ENCODE peak calls at places on chromosome 21, in seven cellular contexts. One of them, this sample, is unnamed.

GRCh38 chr21:44455524-44456206 is 355 bp downstream of the LRRC3 start:
- DNase-seq in activated naive CD4-positive, alpha-beta T cell: no peak
- DNase-seq in posterior vena cava: peak; percentile 84
- DNase-seq in GM12892: peak; percentile 50
- DNase-seq in T-helper 9 cell: peak; percentile 8
- DNase-seq in D721Med: peak; percentile 39
- DNase-seq in fibroblast of the conjunctiva: no peak
- DNase-seq in this sample: no peak

GRCh38 chr21:14353712-14354111 is 29.2 kb downstream of the HSPA13 start:
- DNase-seq in activated naive CD4-positive, alpha-beta T cell: no peak
- DNase-seq in posterior vena cava: no peak
- DNase-seq in GM12892: no peak
- DNase-seq in T-helper 9 cell: no peak
- DNase-seq in D721Med: no peak
- DNase-seq in fibroblast of the conjunctiva: no peak
- DNase-seq in this sample: no peak

GRCh38 chr21:20783611-20784010 is 214.6 kb upstream of the NCAM2 start:
- DNase-seq in activated naive CD4-positive, alpha-beta T cell: no peak
- DNase-seq in posterior vena cava: no peak
- DNase-seq in GM12892: no peak
- DNase-seq in T-helper 9 cell: no peak
- DNase-seq in D721Med: no peak
- DNase-seq in fibroblast of the conjunctiva: no peak
- DNase-seq in this sample: no peak

GRCh38 chr21:16302851-16303282 is 573.1 kb downstream of the USP25 start:
- DNase-seq in activated naive CD4-positive, alpha-beta T cell: no peak
- DNase-seq in posterior vena cava: peak; percentile 80
- DNase-seq in GM12892: no peak
- DNase-seq in T-helper 9 cell: no peak
- DNase-seq in D721Med: no peak
- DNase-seq in fibroblast of the conjunctiva: no peak
- DNase-seq in this sample: no peak

GRCh38 chr21:42309753-42310213 is 5.4 kb downstream of the TFF3 start:
- DNase-seq in activated naive CD4-positive, alpha-beta T cell: peak; percentile 72
- DNase-seq in posterior vena cava: no peak
- DNase-seq in GM12892: peak; percentile 62
- DNase-seq in T-helper 9 cell: peak; percentile 66
- DNase-seq in D721Med: peak; percentile 69
- DNase-seq in fibroblast of the conjunctiva: no peak
- DNase-seq in this sample: no peak

GRCh38 chr21:16125274-16125673 is 395.5 kb downstream of the USP25 start:
- DNase-seq in activated naive CD4-positive, alpha-beta T cell: no peak
- DNase-seq in posterior vena cava: no peak
- DNase-seq in GM12892: no peak
- DNase-seq in T-helper 9 cell: no peak
- DNase-seq in D721Med: no peak
- DNase-seq in fibroblast of the conjunctiva: peak; percentile 79
- DNase-seq in this sample: no peak

GRCh38 chr21:42352433-42353095 is 1.8 kb upstream of the TFF2 start:
- DNase-seq in activated naive CD4-positive, alpha-beta T cell: no peak
- DNase-seq in posterior vena cava: peak; percentile 68
- DNase-seq in GM12892: no peak
- DNase-seq in T-helper 9 cell: no peak
- DNase-seq in D721Med: no peak
- DNase-seq in fibroblast of the conjunctiva: no peak
- DNase-seq in this sample: no peak

GRCh38 chr21:44439211-44439600 is 16.1 kb upstream of the LRRC3 start:
- DNase-seq in activated naive CD4-positive, alpha-beta T cell: no peak
- DNase-seq in posterior vena cava: peak; percentile 56
- DNase-seq in GM12892: no peak
- DNase-seq in T-helper 9 cell: no peak
- DNase-seq in D721Med: no peak
- DNase-seq in fibroblast of the conjunctiva: no peak
- DNase-seq in this sample: no peak

GRCh38 chr21:35226960-35227741 is 178.0 kb upstream of the RUNX1 start:
- DNase-seq in activated naive CD4-positive, alpha-beta T cell: no peak
- DNase-seq in posterior vena cava: no peak
- DNase-seq in GM12892: no peak
- DNase-seq in T-helper 9 cell: peak; percentile 25
- DNase-seq in D721Med: no peak
- DNase-seq in fibroblast of the conjunctiva: no peak
- DNase-seq in this sample: no peak

GRCh38 chr21:38914531-38915385 is 109.0 kb downstream of the ETS2 start:
- DNase-seq in activated naive CD4-positive, alpha-beta T cell: no peak
- DNase-seq in posterior vena cava: no peak
- DNase-seq in GM12892: no peak
- DNase-seq in T-helper 9 cell: no peak
- DNase-seq in D721Med: no peak
- DNase-seq in fibroblast of the conjunctiva: no peak
- DNase-seq in this sample: no peak

GRCh38 chr21:17548262-17548661 is 35.4 kb downstream of the CXADR start:
- DNase-seq in activated naive CD4-positive, alpha-beta T cell: no peak
- DNase-seq in posterior vena cava: no peak
- DNase-seq in GM12892: no peak
- DNase-seq in T-helper 9 cell: no peak
- DNase-seq in D721Med: no peak
- DNase-seq in fibroblast of the conjunctiva: no peak
- DNase-seq in this sample: no peak

GRCh38 chr21:31310750-31311149 is 33.3 kb downstream of the TIAM1 start:
- DNase-seq in activated naive CD4-positive, alpha-beta T cell: no peak
- DNase-seq in posterior vena cava: no peak
- DNase-seq in GM12892: no peak
- DNase-seq in T-helper 9 cell: no peak
- DNase-seq in D721Med: no peak
- DNase-seq in fibroblast of the conjunctiva: no peak
- DNase-seq in this sample: no peak

GRCh38 chr21:15057290-15057689 is 7.5 kb downstream of the NRIP1 start:
- DNase-seq in activated naive CD4-positive, alpha-beta T cell: no peak
- DNase-seq in posterior vena cava: no peak
- DNase-seq in GM12892: no peak
- DNase-seq in T-helper 9 cell: no peak
- DNase-seq in D721Med: no peak
- DNase-seq in fibroblast of the conjunctiva: no peak
- DNase-seq in this sample: no peak

GRCh38 chr21:35011681-35012080 is 37.4 kb downstream of the RUNX1 start:
- DNase-seq in activated naive CD4-positive, alpha-beta T cell: no peak
- DNase-seq in posterior vena cava: no peak
- DNase-seq in GM12892: no peak
- DNase-seq in T-helper 9 cell: no peak
- DNase-seq in D721Med: no peak
- DNase-seq in fibroblast of the conjunctiva: no peak
- DNase-seq in this sample: no peak

GRCh38 chr21:41852929-41853320 is 26.2 kb downstream of the PRDM15 start:
- DNase-seq in activated naive CD4-positive, alpha-beta T cell: no peak
- DNase-seq in posterior vena cava: peak; percentile 38
- DNase-seq in GM12892: no peak
- DNase-seq in T-helper 9 cell: no peak
- DNase-seq in D721Med: no peak
- DNase-seq in fibroblast of the conjunctiva: no peak
- DNase-seq in this sample: no peak

GRCh38 chr21:38984982-38985422 is 179.3 kb downstream of the ETS2 start:
- DNase-seq in activated naive CD4-positive, alpha-beta T cell: no peak
- DNase-seq in posterior vena cava: peak; percentile 80
- DNase-seq in GM12892: no peak
- DNase-seq in T-helper 9 cell: no peak
- DNase-seq in D721Med: no peak
- DNase-seq in fibroblast of the conjunctiva: peak; percentile 89
- DNase-seq in this sample: no peak

GRCh38 chr21:15191342-15191741 is 126.5 kb upstream of the NRIP1 start:
- DNase-seq in activated naive CD4-positive, alpha-beta T cell: no peak
- DNase-seq in posterior vena cava: no peak
- DNase-seq in GM12892: no peak
- DNase-seq in T-helper 9 cell: no peak
- DNase-seq in D721Med: no peak
- DNase-seq in fibroblast of the conjunctiva: no peak
- DNase-seq in this sample: no peak

GRCh38 chr21:22575165-22575584 is 1577.0 kb downstream of the NCAM2 start:
- DNase-seq in activated naive CD4-positive, alpha-beta T cell: no peak
- DNase-seq in posterior vena cava: no peak
- DNase-seq in GM12892: no peak
- DNase-seq in T-helper 9 cell: no peak
- DNase-seq in D721Med: no peak
- DNase-seq in fibroblast of the conjunctiva: no peak
- DNase-seq in this sample: peak; percentile 19

GRCh38 chr21:31294691-31295090 is 49.4 kb downstream of the TIAM1 start:
- DNase-seq in activated naive CD4-positive, alpha-beta T cell: no peak
- DNase-seq in posterior vena cava: no peak
- DNase-seq in GM12892: no peak
- DNase-seq in T-helper 9 cell: no peak
- DNase-seq in D721Med: no peak
- DNase-seq in fibroblast of the conjunctiva: no peak
- DNase-seq in this sample: no peak

GRCh38 chr21:25887166-25887565 is 152.4 kb downstream of the GABPA start:
- DNase-seq in activated naive CD4-positive, alpha-beta T cell: no peak
- DNase-seq in posterior vena cava: no peak
- DNase-seq in GM12892: no peak
- DNase-seq in T-helper 9 cell: no peak
- DNase-seq in D721Med: no peak
- DNase-seq in fibroblast of the conjunctiva: no peak
- DNase-seq in this sample: no peak

GRCh38 chr21:29152936-29153335 is 22.5 kb downstream of the MAP3K7CL start:
- DNase-seq in activated naive CD4-positive, alpha-beta T cell: no peak
- DNase-seq in posterior vena cava: no peak
- DNase-seq in GM12892: no peak
- DNase-seq in T-helper 9 cell: no peak
- DNase-seq in D721Med: no peak
- DNase-seq in fibroblast of the conjunctiva: no peak
- DNase-seq in this sample: no peak

GRCh38 chr21:42056468-42056867 is 14.6 kb upstream of the UMODL1 start:
- DNase-seq in activated naive CD4-positive, alpha-beta T cell: no peak
- DNase-seq in posterior vena cava: peak; percentile 58
- DNase-seq in GM12892: no peak
- DNase-seq in T-helper 9 cell: no peak
- DNase-seq in D721Med: no peak
- DNase-seq in fibroblast of the conjunctiva: no peak
- DNase-seq in this sample: no peak

GRCh38 chr21:28674807-28675206 is 317.9 kb downstream of the LTN1 start:
- DNase-seq in activated naive CD4-positive, alpha-beta T cell: no peak
- DNase-seq in posterior vena cava: no peak
- DNase-seq in GM12892: no peak
- DNase-seq in T-helper 9 cell: no peak
- DNase-seq in D721Med: no peak
- DNase-seq in fibroblast of the conjunctiva: no peak
- DNase-seq in this sample: no peak

GRCh38 chr21:44428281-44428942 is 26.9 kb upstream of the LRRC3 start:
- DNase-seq in activated naive CD4-positive, alpha-beta T cell: peak; percentile 36
- DNase-seq in posterior vena cava: peak; percentile 35
- DNase-seq in GM12892: no peak
- DNase-seq in T-helper 9 cell: peak; percentile 53
- DNase-seq in D721Med: no peak
- DNase-seq in fibroblast of the conjunctiva: no peak
- DNase-seq in this sample: no peak

GRCh38 chr21:43302769-43303168 is 124.2 kb downstream of the SIK1 start:
- DNase-seq in activated naive CD4-positive, alpha-beta T cell: no peak
- DNase-seq in posterior vena cava: peak; percentile 63
- DNase-seq in GM12892: no peak
- DNase-seq in T-helper 9 cell: no peak
- DNase-seq in D721Med: no peak
- DNase-seq in fibroblast of the conjunctiva: no peak
- DNase-seq in this sample: no peak

GRCh38 chr21:27192286-27192685 is 225.4 kb upstream of the ADAMTS5 start:
- DNase-seq in activated naive CD4-positive, alpha-beta T cell: no peak
- DNase-seq in posterior vena cava: no peak
- DNase-seq in GM12892: no peak
- DNase-seq in T-helper 9 cell: no peak
- DNase-seq in D721Med: no peak
- DNase-seq in fibroblast of the conjunctiva: no peak
- DNase-seq in this sample: no peak

GRCh38 chr21:34511787-34512451 is at the start of gene KCNE1:
- DNase-seq in activated naive CD4-positive, alpha-beta T cell: no peak
- DNase-seq in posterior vena cava: peak; percentile 86
- DNase-seq in GM12892: no peak
- DNase-seq in T-helper 9 cell: no peak
- DNase-seq in D721Med: no peak
- DNase-seq in fibroblast of the conjunctiva: no peak
- DNase-seq in this sample: no peak

GRCh38 chr21:44858791-44859190 is 14.7 kb downstream of the PTTG1IP start:
- DNase-seq in activated naive CD4-positive, alpha-beta T cell: no peak
- DNase-seq in posterior vena cava: no peak
- DNase-seq in GM12892: no peak
- DNase-seq in T-helper 9 cell: no peak
- DNase-seq in D721Med: no peak
- DNase-seq in fibroblast of the conjunctiva: no peak
- DNase-seq in this sample: no peak

GRCh38 chr21:8989883-8990325 is 1531.5 kb upstream of the TPTE start:
- DNase-seq in activated naive CD4-positive, alpha-beta T cell: no peak
- DNase-seq in posterior vena cava: peak; percentile 78
- DNase-seq in GM12892: no peak
- DNase-seq in T-helper 9 cell: no peak
- DNase-seq in D721Med: no peak
- DNase-seq in fibroblast of the conjunctiva: no peak
- DNase-seq in this sample: no peak

This sample was measured in pulmonary artery endothelial cell.